ENCODE peak calls at places on chromosomes 7 and 10, in four cellular contexts. N is right lobe of liver, M is amniotic epithelial cell, U is 8988T. O is an unnamed sample.

GRCh38 chr7:75866497-75867389 is 12.1 kb upstream of the RHBDD2 start:
- DNase-seq in N (peak), M (peak), U (peak), O (peak)

GRCh38 chr10:119025776-119026175 is 3.7 kb upstream of the NANOS1 start:
- DNase-seq in N (peak), M (no peak), U (no peak), O (no peak)

GRCh38 chr10:111057006-111057405 is 19.8 kb upstream of the ADRA2A start:
- DNase-seq in N (no peak), M (no peak), U (no peak), O (no peak)

GRCh38 chr10:72097448-72098300 is 9.3 kb upstream of the SPOCK2 start:
- DNase-seq in N (no peak), M (peak), U (no peak), O (no peak)

GRCh38 chr7:95608344-95609173 is 12.2 kb upstream of the PDK4 start:
- DNase-seq in N (peak), M (peak), U (no peak), O (peak)

GRCh38 chr7:151013728-151014497 is 10.4 kb downstream of the ATG9B start:
- DNase-seq in N (no peak), M (no peak), U (no peak), O (no peak)

GRCh38 chr7:128783143-128783799 is 7.7 kb upstream of the OPN1SW start:
- DNase-seq in N (no peak), M (peak), U (no peak), O (peak)

GRCh38 chr7:48992816-48993215 is 68.5 kb downstream of the CDC14C start:
- DNase-seq in N (no peak), M (no peak), U (no peak), O (no peak)

GRCh38 chr7:2444476-2444875 is 31.7 kb downstream of the GRIFIN start:
- DNase-seq in N (no peak), M (peak), U (no peak), O (no peak)

GRCh38 chr10:26359670-26360069 is 78.5 kb upstream of the APBB1IP start:
- DNase-seq in N (no peak), M (no peak), U (no peak), O (no peak)

O was measured in KBM-7.